ENCODE peak calls at places on chromosomes 12 and 14, in five cellular contexts. T is K562, L is GM12878, Y is HepG2, E is SK-N-SH. G is an unnamed sample.

GRCh38 chr12:127193341-127193740 is 1073.6 kb upstream of the TMEM132C start:
- DNase-seq in T (no peak), E (no peak), L (no peak), Y (no peak), G (no peak)

GRCh38 chr12:55044135-55044534 is 24.4 kb downstream of the NEUROD4 start:
- DNase-seq in E (no peak), L (no peak), Y (no peak), T (no peak), G (no peak)

GRCh38 chr12:41310367-41310766 is 122.2 kb downstream of the PDZRN4 start:
- DNase-seq in L (no peak), E (no peak), T (no peak), Y (no peak), G (no peak)

GRCh38 chr14:49303952-49304516 is 282.1 kb downstream of the RPS29 start:
- DNase-seq in T (no peak), E (no peak), L (no peak), Y (no peak), G (no peak)

GRCh38 chr12:67540920-67541624 is 107.5 kb upstream of the DYRK2 start:
- DNase-seq in L (peak), T (no peak), Y (no peak), E (no peak), G (no peak)

GRCh38 chr14:85415015-85415712 is 114.8 kb upstream of the FLRT2 start:
- DNase-seq in L (no peak), T (no peak), E (no peak), Y (peak), G (no peak)

GRCh38 chr14:100291305-100292075 is 14.8 kb downstream of the SLC25A29 start:
- DNase-seq in T (no peak), E (peak), Y (no peak), L (no peak), G (no peak)

GRCh38 chr14:101717663-101718490 is 43.6 kb upstream of the PPP2R5C start:
- DNase-seq in L (no peak), E (no peak), Y (no peak), T (peak), G (no peak)

GRCh38 chr14:32469388-32470160 is 140.5 kb downstream of the AKAP6 start:
- DNase-seq in Y (peak), T (peak), E (no peak), L (no peak), G (peak)

GRCh38 chr12:112374166-112374740 is 8.0 kb downstream of the HECTD4 start:
- DNase-seq in Y (no peak), L (no peak), E (no peak), T (no peak), G (no peak)

DNA sequence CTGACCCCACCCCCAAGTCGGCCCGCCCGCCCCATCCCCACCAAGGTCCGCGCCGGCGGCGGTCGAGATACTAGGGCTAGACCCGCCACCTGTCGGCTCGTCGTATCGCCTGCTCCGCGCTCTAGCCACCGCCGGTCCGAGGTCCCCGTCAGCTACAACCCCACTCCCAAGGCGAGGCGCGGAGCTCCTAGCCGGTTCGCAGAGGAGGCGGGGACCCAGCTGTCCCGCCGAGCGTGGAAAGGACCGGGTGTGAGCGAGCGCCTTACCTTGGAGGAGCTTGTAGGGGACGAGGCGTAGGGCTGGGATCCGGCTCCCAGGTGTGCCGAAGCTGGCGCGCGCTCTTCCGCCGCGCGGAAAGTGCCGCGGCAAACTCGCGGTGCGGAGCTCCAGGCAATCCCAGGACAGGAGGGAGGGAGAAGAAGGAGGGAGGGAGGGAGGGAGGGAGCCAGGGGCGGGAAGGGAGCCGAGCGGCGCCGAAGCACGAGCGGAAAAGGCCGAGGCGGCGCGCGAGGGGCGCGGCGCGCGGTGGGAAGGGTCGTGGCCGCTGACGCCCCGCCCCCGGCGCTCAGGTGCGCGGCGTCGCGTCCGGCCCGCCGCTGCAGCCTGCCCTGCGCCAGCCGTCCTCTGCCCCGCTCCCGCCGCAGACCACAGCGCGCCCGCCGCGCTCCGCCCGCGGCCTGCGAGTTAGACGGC is at the start of gene PAWR:
- DNase-seq in Y (peak), L (no peak), E (peak), T (no peak), G (peak)
- TF ChIP-seq ZBTB33 in Y (no peak), L (no peak), E (no peak), T (no peak), G (no peak)

DNA sequence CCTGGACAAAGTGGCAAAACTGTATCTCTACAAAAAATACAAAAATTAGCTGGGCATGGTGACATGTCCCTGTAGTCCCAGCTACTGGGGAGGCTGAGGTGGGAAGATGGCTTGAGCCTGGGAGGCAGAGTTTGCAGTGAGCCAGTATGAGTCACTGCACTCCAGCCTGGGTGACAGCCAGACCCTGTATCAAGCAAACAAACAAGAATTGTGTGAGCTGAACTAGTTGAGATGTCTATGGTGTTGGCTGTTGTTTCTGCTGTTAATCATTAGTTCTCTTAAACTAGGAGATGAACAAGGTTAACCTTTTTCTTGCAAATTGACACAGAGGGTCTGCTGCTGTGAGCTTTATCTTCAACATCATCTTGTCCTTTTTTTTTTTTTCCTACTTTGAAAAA is 23.6 kb downstream of the RASSF3 start:
- DNase-seq in Y (peak), E (no peak), L (no peak), T (no peak), G (no peak)
- TF ChIP-seq ZBTB33 in Y (no peak), E (no peak), L (no peak), T (no peak), G (no peak)

GRCh38 chr14:76390621-76391020 is 14.7 kb downstream of the ESRRB start:
- DNase-seq in L (no peak), E (no peak), T (no peak), Y (no peak), G (no peak)

GRCh38 chr14:76395161-76395560 is 19.2 kb downstream of the ESRRB start:
- DNase-seq in L (no peak), Y (no peak), E (no peak), T (no peak), G (no peak)

GRCh38 chr14:76394569-76394968 is 18.6 kb downstream of the ESRRB start:
- DNase-seq in Y (no peak), T (no peak), L (no peak), E (no peak), G (no peak)

GRCh38 chr14:76389841-76390240 is 13.9 kb downstream of the ESRRB start:
- DNase-seq in L (no peak), E (no peak), Y (no peak), T (no peak), G (no peak)

DNA sequence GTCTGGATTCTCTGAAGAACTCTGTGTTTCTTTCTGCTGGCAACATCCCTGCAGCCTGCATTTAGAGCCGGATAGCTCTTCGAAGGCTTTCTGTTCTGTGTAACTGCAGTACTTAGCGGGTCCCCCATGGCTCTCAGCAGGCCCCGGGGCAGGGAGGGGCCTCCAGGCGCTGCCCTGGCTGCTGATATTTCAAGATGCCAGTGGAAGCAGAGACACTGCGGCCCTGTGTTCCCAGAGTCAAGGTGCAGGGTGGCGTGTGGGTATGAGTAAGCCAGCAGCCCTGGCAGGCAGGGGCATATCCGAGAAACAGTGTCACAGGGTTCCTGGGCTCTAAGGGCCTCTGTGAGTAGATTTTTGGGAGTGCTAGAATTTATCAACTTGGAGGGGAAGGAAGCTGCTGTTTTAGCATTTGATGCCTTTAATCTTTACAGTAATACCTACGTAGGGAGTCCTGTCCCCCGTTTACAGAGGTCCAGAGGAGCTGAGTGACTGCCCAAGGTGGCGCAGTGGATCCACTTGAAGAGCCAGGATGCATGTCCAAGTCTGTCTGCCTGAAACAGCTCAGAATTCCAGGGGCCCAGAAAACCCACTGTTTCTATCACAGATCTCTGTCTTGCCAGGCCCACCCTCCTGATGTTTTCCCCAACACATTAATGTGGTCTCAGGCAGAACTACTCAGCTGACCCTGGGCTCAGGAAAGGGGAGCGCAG is 16.2 kb downstream of the ESRRB start:
- DNase-seq in E (no peak), T (no peak), Y (no peak), L (no peak), G (no peak)
- TF ChIP-seq ZBTB33 in E (no peak), T (no peak), Y (no peak), L (no peak), G (no peak)

GRCh38 chr12:91951571-91951970 is 194.1 kb downstream of the BTG1 start:
- DNase-seq in T (no peak), Y (no peak), L (no peak), E (no peak), G (no peak)
- TF ChIP-seq ZBTB33 in T (no peak), Y (no peak), L (no peak), E (no peak), G (no peak)

DNA sequence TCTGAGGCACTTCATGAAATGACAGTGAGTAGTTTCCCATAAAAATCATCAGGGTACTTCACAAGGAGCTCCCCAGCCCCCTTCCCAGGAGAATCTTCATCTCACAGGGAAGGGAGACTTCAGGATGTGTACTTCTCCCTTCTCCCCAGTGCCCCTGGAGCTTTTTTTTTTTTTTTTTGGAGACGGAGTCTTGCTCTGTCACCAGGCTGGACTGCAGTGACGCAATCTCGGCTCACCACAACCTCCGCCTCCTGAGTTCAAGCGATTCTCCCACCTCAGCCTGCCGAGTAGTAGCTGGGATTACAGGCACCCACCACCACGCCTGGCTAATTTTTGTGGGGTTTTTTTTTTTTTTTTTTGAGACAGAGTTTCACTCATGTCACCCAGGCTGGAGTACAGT is 10.4 kb downstream of the ITPK1 start:
- DNase-seq in T (no peak), Y (no peak), L (no peak), E (no peak), G (no peak)
- TF ChIP-seq ZBTB33 in T (no peak), Y (no peak), L (no peak), E (no peak), G (no peak)

GRCh38 chr12:53173085-53173715 is 7.3 kb upstream of the ZNF740 start:
- DNase-seq in L (no peak), Y (no peak), T (peak), E (no peak), G (no peak)

GRCh38 chr12:53171725-53172329 is 8.7 kb upstream of the ZNF740 start:
- DNase-seq in L (no peak), T (no peak), E (peak), Y (peak), G (no peak)

GRCh38 chr12:53172352-53172751 is 8.2 kb upstream of the ZNF740 start:
- DNase-seq in E (no peak), T (peak), L (no peak), Y (no peak), G (no peak)

GRCh38 chr12:53176750-53177149 is 3.8 kb upstream of the ZNF740 start:
- DNase-seq in L (no peak), T (no peak), E (no peak), Y (no peak), G (no peak)

DNA sequence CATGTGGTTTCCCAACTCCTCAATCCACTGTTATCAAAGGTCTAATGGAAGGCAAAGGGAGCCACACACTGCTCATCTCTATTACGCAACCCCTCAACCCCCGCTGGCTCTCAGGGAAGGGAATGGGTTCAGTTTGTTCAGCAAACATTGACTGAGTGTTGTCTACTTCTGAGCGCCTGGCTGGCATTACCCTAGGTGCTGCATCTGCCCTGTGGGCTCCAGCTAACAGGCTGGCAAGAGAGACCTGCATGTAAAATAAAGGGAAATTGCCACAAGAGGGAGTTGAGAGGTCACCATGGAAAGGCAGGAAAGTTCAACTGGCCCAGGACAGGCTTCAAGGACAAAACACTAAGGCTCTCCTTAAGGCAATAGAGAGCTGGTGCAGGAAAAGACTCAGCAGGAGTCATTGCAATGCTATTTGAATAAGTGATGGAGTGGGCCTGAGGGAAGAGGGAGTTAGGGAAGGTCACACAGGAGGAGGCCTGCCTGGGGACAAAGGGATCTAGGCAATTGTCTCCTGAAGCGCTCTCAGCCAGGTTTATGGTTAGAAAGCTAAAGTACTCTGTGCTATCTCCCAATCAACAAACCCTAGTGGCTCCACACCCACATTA is 5.5 kb upstream of the ZNF740 start:
- DNase-seq in E (no peak), T (peak), Y (peak), L (no peak), G (no peak)
- TF ChIP-seq ZBTB33 in E (no peak), T (no peak), Y (peak), L (no peak), G (no peak)

DNA sequence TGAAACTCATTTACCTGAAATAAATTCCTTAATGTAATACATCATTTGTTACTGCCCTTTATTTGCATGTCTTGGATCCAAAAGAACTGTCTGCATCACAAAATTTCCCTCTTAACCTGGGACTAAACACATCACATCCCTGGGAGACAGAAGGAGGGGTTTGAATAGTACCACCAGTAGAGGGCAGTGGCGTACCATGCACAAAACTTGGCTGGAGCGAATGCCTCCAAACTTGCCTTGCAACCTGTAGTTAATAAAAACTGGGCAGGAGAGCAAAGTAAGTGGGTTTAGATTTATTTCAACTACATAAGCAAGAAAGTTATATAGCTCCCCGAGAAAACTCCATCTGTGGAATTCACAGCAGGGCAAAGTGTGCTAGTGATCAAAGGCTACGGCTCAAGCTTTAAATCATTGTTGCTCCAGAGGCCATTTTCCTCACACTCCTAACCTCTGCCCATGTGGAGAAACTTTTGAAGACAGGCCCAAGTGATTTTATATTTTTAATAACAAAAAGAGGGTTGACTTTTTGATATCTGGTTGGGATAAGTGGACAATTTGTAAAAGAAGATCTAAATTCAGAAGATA is 1176.7 kb upstream of the SEL1L start:
- DNase-seq in E (peak), L (peak), T (peak), Y (peak), G (peak)
- TF ChIP-seq ZBTB33 in E (no peak), L (no peak), T (no peak), Y (no peak), G (no peak)

DNA sequence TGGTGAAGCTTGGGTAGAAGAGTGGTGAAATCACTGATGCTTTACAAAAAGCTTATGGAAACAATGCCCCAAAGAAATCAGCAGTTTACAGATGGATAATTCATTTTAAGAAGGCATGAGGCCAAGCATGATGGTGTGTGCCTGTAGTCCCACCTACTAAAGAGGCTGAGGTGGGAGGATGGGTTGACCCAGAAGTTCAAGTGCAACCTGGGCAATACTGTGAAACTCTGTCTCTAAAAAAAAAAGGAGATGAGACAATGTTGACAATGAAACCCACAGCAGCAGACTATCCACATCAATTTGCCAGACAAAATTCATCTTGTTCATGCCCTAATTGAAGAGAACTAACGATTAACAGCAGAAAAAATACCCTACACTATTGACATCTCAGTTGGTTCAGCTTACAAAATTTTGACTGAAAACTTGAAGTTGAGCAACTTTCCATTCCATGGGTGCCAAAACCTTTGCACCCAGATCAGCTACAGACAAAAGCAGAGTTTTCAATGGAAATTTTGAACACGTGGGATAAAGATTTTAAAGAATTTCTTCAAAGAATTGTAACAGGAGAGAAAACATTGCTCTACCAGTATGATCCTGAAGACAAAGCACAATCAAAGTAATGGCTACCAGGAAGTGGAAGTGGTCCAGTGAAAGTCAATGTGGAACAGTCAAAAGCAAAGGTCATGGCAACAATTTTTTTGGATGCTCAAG is 26.7 kb downstream of the BTG1 start:
- DNase-seq in L (no peak), Y (peak), T (no peak), E (no peak), G (no peak)
- TF ChIP-seq ZBTB33 in L (no peak), Y (no peak), T (no peak), E (no peak), G (no peak)

GRCh38 chr12:124841558-124841945 is 22.1 kb downstream of the SCARB1 start:
- DNase-seq in E (no peak), T (no peak), Y (no peak), L (no peak), G (no peak)

GRCh38 chr12:124837958-124838803 is 25.5 kb downstream of the SCARB1 start:
- DNase-seq in E (peak), L (no peak), T (no peak), Y (peak), G (peak)

GRCh38 chr12:124842800-124843510 is 20.7 kb downstream of the SCARB1 start:
- DNase-seq in L (no peak), Y (no peak), E (no peak), T (no peak), G (no peak)

GRCh38 chr12:124844411-124845397 is 19.0 kb downstream of the SCARB1 start:
- DNase-seq in L (no peak), T (no peak), Y (no peak), E (no peak), G (no peak)

GRCh38 chr12:124842073-124842749 is 21.5 kb downstream of the SCARB1 start:
- DNase-seq in T (no peak), E (peak), Y (no peak), L (no peak), G (no peak)
- TF ChIP-seq ZBTB33 in T (no peak), E (no peak), Y (no peak), L (no peak), G (no peak)

GRCh38 chr12:7645395-7646177 is 20.1 kb downstream of the APOBEC1 start:
- DNase-seq in T (peak), L (no peak), Y (peak), E (peak), G (peak)

GRCh38 chr12:7646178-7646475 is 19.6 kb downstream of the APOBEC1 start:
- DNase-seq in E (no peak), T (no peak), Y (no peak), L (no peak), G (no peak)

GRCh38 chr12:7642287-7642686 is 23.4 kb downstream of the APOBEC1 start:
- DNase-seq in L (no peak), T (no peak), Y (peak), E (no peak), G (no peak)

GRCh38 chr12:7638764-7639570 is 26.7 kb downstream of the APOBEC1 start:
- DNase-seq in Y (peak), T (peak), E (peak), L (peak), G (peak)

GRCh38 chr12:7642876-7643309 is 22.8 kb downstream of the APOBEC1 start:
- DNase-seq in E (no peak), L (no peak), Y (peak), T (no peak), G (peak)
- TF ChIP-seq ZBTB33 in E (no peak), L (no peak), Y (no peak), T (no peak), G (no peak)